ENCODE peak calls at places on chromosomes 12 and 14, in five cellular contexts. One of them, this sample, is unnamed.

GRCh38 chr14:51182166-51182565 is 57.9 kb upstream of the TMX1 start:
- DNase-seq in OCI-LY7: no peak
- DNase-seq in HT-29: no peak
- DNase-seq in A172: peak; percentile 24
- DNase-seq in B cell: no peak
- DNase-seq in this sample: peak; percentile 22

GRCh38 chr12:94941440-94941862 is 62.0 kb downstream of the NDUFA12 start:
- DNase-seq in OCI-LY7: no peak
- DNase-seq in HT-29: no peak
- DNase-seq in A172: peak; percentile 57
- DNase-seq in B cell: no peak
- DNase-seq in this sample: peak; percentile 92

GRCh38 chr12:27844427-27845090 is 64.5 kb upstream of the MANSC4 start:
- DNase-seq in OCI-LY7: no peak
- DNase-seq in HT-29: no peak
- DNase-seq in A172: no peak
- DNase-seq in B cell: no peak
- DNase-seq in this sample: no peak

GRCh38 chr12:14884458-14884878 is 1.2 kb downstream of the MGP start:
- DNase-seq in OCI-LY7: peak; percentile 85
- DNase-seq in HT-29: peak; percentile 63
- DNase-seq in A172: peak; percentile 45
- DNase-seq in B cell: peak; percentile 92
- DNase-seq in this sample: peak; percentile 81

GRCh38 chr14:23469906-23470403 is 452 bp downstream of the NGDN start:
- DNase-seq in OCI-LY7: no peak
- DNase-seq in HT-29: no peak
- DNase-seq in A172: no peak
- DNase-seq in B cell: no peak
- DNase-seq in this sample: no peak

GRCh38 chr12:126506426-126507182 is 1441.4 kb downstream of the AACS start:
- DNase-seq in OCI-LY7: no peak
- DNase-seq in HT-29: no peak
- DNase-seq in A172: no peak
- DNase-seq in B cell: no peak
- DNase-seq in this sample: no peak

GRCh38 chr12:68557011-68557715 is 53.5 kb upstream of the RAP1B start:
- DNase-seq in OCI-LY7: no peak
- DNase-seq in HT-29: no peak
- DNase-seq in A172: peak; percentile 74
- DNase-seq in B cell: no peak
- DNase-seq in this sample: peak; percentile 95

GRCh38 chr12:47868041-47868440 is 36.8 kb downstream of the VDR start:
- DNase-seq in OCI-LY7: no peak
- DNase-seq in HT-29: no peak
- DNase-seq in A172: no peak
- DNase-seq in B cell: no peak
- DNase-seq in this sample: peak; percentile 16

GRCh38 chr12:6899837-6900519 is 4.6 kb upstream of the LRRC23 start:
- DNase-seq in OCI-LY7: no peak
- DNase-seq in HT-29: peak; percentile 75
- DNase-seq in A172: no peak
- DNase-seq in B cell: no peak
- DNase-seq in this sample: peak; percentile 53

GRCh38 chr12:125549836-125550235 is 484.6 kb downstream of the AACS start:
- DNase-seq in OCI-LY7: peak; percentile 2
- DNase-seq in HT-29: no peak
- DNase-seq in A172: no peak
- DNase-seq in B cell: no peak
- DNase-seq in this sample: no peak

GRCh38 chr12:83793616-83794015 is 1106.9 kb downstream of the TMTC2 start:
- DNase-seq in OCI-LY7: no peak
- DNase-seq in HT-29: no peak
- DNase-seq in A172: no peak
- DNase-seq in B cell: no peak
- DNase-seq in this sample: no peak

GRCh38 chr12:119835068-119835467 is 42.1 kb downstream of the CIT start:
- DNase-seq in OCI-LY7: no peak
- DNase-seq in HT-29: peak; percentile 21
- DNase-seq in A172: no peak
- DNase-seq in B cell: no peak
- DNase-seq in this sample: peak; percentile 7

GRCh38 chr12:9687228-9687627 is 17.7 kb downstream of the CLEC2D start:
- DNase-seq in OCI-LY7: no peak
- DNase-seq in HT-29: no peak
- DNase-seq in A172: peak; percentile 74
- DNase-seq in B cell: no peak
- DNase-seq in this sample: peak; percentile 18

This sample was measured in EH.